ENCODE peak calls at places on chromosomes 2 and 18, in four cellular contexts. One of them, this sample, is unnamed.

GRCh38 chr18:50928551-50928950 is 39.3 kb upstream of the ELAC1 start:
- DNase-seq in right cardiac atrium: no peak
- DNase-seq in occipital lobe: no peak
- DNase-seq in EL: peak; percentile 58
- DNase-seq in this sample: no peak

GRCh38 chr18:63320690-63321265 is 1.2 kb upstream of the BCL2 start:
- DNase-seq in EL: peak; percentile 29
- DNase-seq in right cardiac atrium: peak; percentile 68
- DNase-seq in occipital lobe: no peak
- DNase-seq in this sample: peak; percentile 73

GRCh38 chr2:176140130-176140519 is 10.6 kb downstream of the HOXD8 start:
- DNase-seq in right cardiac atrium: no peak
- DNase-seq in EL: no peak
- DNase-seq in occipital lobe: no peak
- DNase-seq in this sample: peak; percentile 81

GRCh38 chr2:20349457-20350034 is 1.1 kb downstream of the PUM2 start:
- DNase-seq in EL: no peak
- DNase-seq in occipital lobe: no peak
- DNase-seq in right cardiac atrium: no peak
- DNase-seq in this sample: no peak

GRCh38 chr2:191660575-191660974 is 17.4 kb upstream of the NABP1 start:
- DNase-seq in occipital lobe: no peak
- DNase-seq in EL: no peak
- DNase-seq in right cardiac atrium: no peak
- DNase-seq in this sample: no peak

GRCh38 chr2:239944706-239945551 is 80.2 kb downstream of the NDUFA10 start:
- DNase-seq in occipital lobe: no peak
- DNase-seq in right cardiac atrium: peak; percentile 81
- DNase-seq in EL: no peak
- DNase-seq in this sample: no peak

GRCh38 chr2:28604284-28604843 is 108.5 kb downstream of the PLB1 start:
- DNase-seq in right cardiac atrium: no peak
- DNase-seq in EL: no peak
- DNase-seq in occipital lobe: no peak
- DNase-seq in this sample: no peak

GRCh38 chr2:63735931-63736820 is 105.5 kb upstream of the UGP2 start:
- DNase-seq in EL: peak; percentile 26
- DNase-seq in occipital lobe: no peak
- DNase-seq in right cardiac atrium: no peak
- DNase-seq in this sample: no peak

GRCh38 chr18:35118641-35119040 is 77.4 kb downstream of the MAPRE2 start:
- DNase-seq in right cardiac atrium: no peak
- DNase-seq in EL: no peak
- DNase-seq in occipital lobe: no peak
- DNase-seq in this sample: no peak

GRCh38 chr2:7819860-7820259 is 862.0 kb upstream of the ID2 start:
- DNase-seq in right cardiac atrium: no peak
- DNase-seq in EL: peak; percentile 11
- DNase-seq in occipital lobe: no peak
- DNase-seq in this sample: no peak

GRCh38 chr2:127909019-127909418 is 23.3 kb upstream of the AMMECR1L start:
- DNase-seq in occipital lobe: no peak
- DNase-seq in right cardiac atrium: no peak
- DNase-seq in EL: no peak
- DNase-seq in this sample: no peak

GRCh38 chr2:53672881-53673522 is 94.6 kb upstream of the CHAC2 start:
- DNase-seq in right cardiac atrium: no peak
- DNase-seq in EL: peak; percentile 4
- DNase-seq in occipital lobe: no peak
- DNase-seq in this sample: no peak

GRCh38 chr2:102708847-102709559 is 52.8 kb upstream of the TMEM182 start:
- DNase-seq in right cardiac atrium: no peak
- DNase-seq in EL: peak; percentile 31
- DNase-seq in occipital lobe: no peak
- DNase-seq in this sample: no peak

GRCh38 chr18:35680139-35680551 is 98.6 kb downstream of the GALNT1 start:
- DNase-seq in right cardiac atrium: no peak
- DNase-seq in EL: peak; percentile 13
- DNase-seq in occipital lobe: no peak
- DNase-seq in this sample: no peak

GRCh38 chr18:13879937-13880336 is 35.4 kb downstream of the MC2R start:
- DNase-seq in occipital lobe: no peak
- DNase-seq in EL: no peak
- DNase-seq in right cardiac atrium: no peak
- DNase-seq in this sample: no peak

GRCh38 chr18:66167829-66168463 is 417.1 kb downstream of the CDH7 start:
- DNase-seq in EL: no peak
- DNase-seq in right cardiac atrium: no peak
- DNase-seq in occipital lobe: no peak
- DNase-seq in this sample: no peak

GRCh38 chr2:168561991-168562390 is 105.9 kb downstream of the CERS6 start:
- DNase-seq in right cardiac atrium: no peak
- DNase-seq in EL: no peak
- DNase-seq in occipital lobe: no peak
- DNase-seq in this sample: no peak

GRCh38 chr18:44229693-44230108 is 451.0 kb upstream of the SETBP1 start:
- DNase-seq in EL: peak; percentile 12
- DNase-seq in occipital lobe: peak; percentile 68
- DNase-seq in right cardiac atrium: peak; percentile 90
- DNase-seq in this sample: peak; percentile 65

GRCh38 chr2:86610871-86611270 is 12.8 kb downstream of the RNF103 start:
- DNase-seq in occipital lobe: no peak
- DNase-seq in right cardiac atrium: no peak
- DNase-seq in EL: no peak
- DNase-seq in this sample: no peak

GRCh38 chr2:145190031-145190703 is 670.2 kb upstream of the ZEB2 start:
- DNase-seq in right cardiac atrium: no peak
- DNase-seq in EL: peak; percentile 18
- DNase-seq in occipital lobe: no peak
- DNase-seq in this sample: no peak

GRCh38 chr2:65622951-65623525 is 190.6 kb upstream of the SPRED2 start:
- DNase-seq in occipital lobe: no peak
- DNase-seq in right cardiac atrium: no peak
- DNase-seq in EL: no peak
- DNase-seq in this sample: no peak

GRCh38 chr2:59905731-59906130 is 647.7 kb downstream of the BCL11A start:
- DNase-seq in occipital lobe: no peak
- DNase-seq in EL: no peak
- DNase-seq in right cardiac atrium: no peak
- DNase-seq in this sample: no peak

GRCh38 chr18:60024345-60024744 is 124.5 kb downstream of the PMAIP1 start:
- DNase-seq in right cardiac atrium: no peak
- DNase-seq in occipital lobe: no peak
- DNase-seq in EL: no peak
- DNase-seq in this sample: no peak

GRCh38 chr2:120344991-120345975 is 653 bp upstream of the INHBB start:
- DNase-seq in right cardiac atrium: peak; percentile 56
- DNase-seq in EL: peak; percentile 38
- DNase-seq in occipital lobe: no peak
- DNase-seq in this sample: peak; percentile 28